ENCODE peak calls at places on chromosome 17, in five cellular contexts. One of them, this sample, is unnamed.

GRCh38 chr17:72143245-72143644 is 22.4 kb downstream of the SOX9 start:
- DNase-seq in CD4-positive, alpha-beta T cell: no peak
- DNase-seq in heart left ventricle: no peak
- DNase-seq in gastrocnemius medialis: no peak
- DNase-seq in GM06990: no peak
- DNase-seq in this sample: no peak

GRCh38 chr17:50352072-50352692 is 6.3 kb downstream of the XYLT2 start:
- DNase-seq in gastrocnemius medialis: no peak
- DNase-seq in heart left ventricle: peak
- DNase-seq in GM06990: no peak
- DNase-seq in CD4-positive, alpha-beta T cell: no peak
- DNase-seq in this sample: no peak

GRCh38 chr17:51860934-51861561 is 297.5 kb downstream of the CA10 start:
- DNase-seq in CD4-positive, alpha-beta T cell: no peak
- DNase-seq in gastrocnemius medialis: no peak
- DNase-seq in GM06990: no peak
- DNase-seq in heart left ventricle: no peak
- DNase-seq in this sample: no peak

GRCh38 chr17:14604920-14605599 is 304.2 kb downstream of the HS3ST3B1 start:
- DNase-seq in CD4-positive, alpha-beta T cell: no peak
- DNase-seq in heart left ventricle: peak
- DNase-seq in gastrocnemius medialis: no peak
- DNase-seq in GM06990: no peak
- DNase-seq in this sample: no peak

GRCh38 chr17:75524971-75525805 is at the start of gene LLGL2:
- DNase-seq in GM06990: peak
- DNase-seq in heart left ventricle: peak
- DNase-seq in gastrocnemius medialis: no peak
- DNase-seq in CD4-positive, alpha-beta T cell: peak
- DNase-seq in this sample: no peak

GRCh38 chr17:39652635-39653315 is 12.4 kb upstream of the TCAP start:
- DNase-seq in heart left ventricle: no peak
- DNase-seq in gastrocnemius medialis: no peak
- DNase-seq in GM06990: no peak
- DNase-seq in CD4-positive, alpha-beta T cell: no peak
- DNase-seq in this sample: no peak

GRCh38 chr17:4645642-4646041 is 4.2 kb upstream of the ALOX15 start:
- DNase-seq in CD4-positive, alpha-beta T cell: no peak
- DNase-seq in GM06990: no peak
- DNase-seq in heart left ventricle: no peak
- DNase-seq in gastrocnemius medialis: no peak
- DNase-seq in this sample: no peak

GRCh38 chr17:57874434-57875108 is 24.7 kb upstream of the MRPS23 start:
- DNase-seq in heart left ventricle: peak
- DNase-seq in GM06990: no peak
- DNase-seq in CD4-positive, alpha-beta T cell: no peak
- DNase-seq in gastrocnemius medialis: peak
- DNase-seq in this sample: peak

GRCh38 chr17:33218657-33219298 is 74.3 kb downstream of the ASIC2 start:
- DNase-seq in GM06990: no peak
- DNase-seq in gastrocnemius medialis: no peak
- DNase-seq in CD4-positive, alpha-beta T cell: no peak
- DNase-seq in heart left ventricle: no peak
- DNase-seq in this sample: no peak

GRCh38 chr17:80441133-80441578 is 26.2 kb downstream of the ENDOV start:
- DNase-seq in gastrocnemius medialis: no peak
- DNase-seq in GM06990: no peak
- DNase-seq in CD4-positive, alpha-beta T cell: peak
- DNase-seq in heart left ventricle: no peak
- DNase-seq in this sample: no peak

GRCh38 chr17:80883831-80884735 is 107.6 kb upstream of the CHMP6 start:
- DNase-seq in CD4-positive, alpha-beta T cell: no peak
- DNase-seq in GM06990: no peak
- DNase-seq in heart left ventricle: no peak
- DNase-seq in gastrocnemius medialis: no peak
- DNase-seq in this sample: no peak

GRCh38 chr17:58120195-58120822 is 27.9 kb upstream of the OR4D1 start:
- DNase-seq in gastrocnemius medialis: no peak
- DNase-seq in GM06990: no peak
- DNase-seq in CD4-positive, alpha-beta T cell: peak
- DNase-seq in heart left ventricle: peak
- DNase-seq in this sample: no peak

GRCh38 chr17:66537518-66537917 is 235.1 kb downstream of the PRKCA start:
- DNase-seq in gastrocnemius medialis: no peak
- DNase-seq in GM06990: no peak
- DNase-seq in heart left ventricle: no peak
- DNase-seq in CD4-positive, alpha-beta T cell: no peak
- DNase-seq in this sample: no peak

GRCh38 chr17:66535611-66536010 is 233.2 kb downstream of the PRKCA start:
- DNase-seq in gastrocnemius medialis: no peak
- DNase-seq in CD4-positive, alpha-beta T cell: no peak
- DNase-seq in heart left ventricle: no peak
- DNase-seq in GM06990: no peak
- DNase-seq in this sample: no peak

GRCh38 chr17:66538776-66539175 is 236.4 kb downstream of the PRKCA start:
- DNase-seq in gastrocnemius medialis: no peak
- DNase-seq in GM06990: no peak
- DNase-seq in CD4-positive, alpha-beta T cell: no peak
- DNase-seq in heart left ventricle: no peak
- DNase-seq in this sample: no peak

GRCh38 chr17:66531826-66532439 is 229.5 kb downstream of the PRKCA start:
- DNase-seq in gastrocnemius medialis: no peak
- DNase-seq in CD4-positive, alpha-beta T cell: no peak
- DNase-seq in heart left ventricle: no peak
- DNase-seq in GM06990: no peak
- DNase-seq in this sample: no peak

DNA sequence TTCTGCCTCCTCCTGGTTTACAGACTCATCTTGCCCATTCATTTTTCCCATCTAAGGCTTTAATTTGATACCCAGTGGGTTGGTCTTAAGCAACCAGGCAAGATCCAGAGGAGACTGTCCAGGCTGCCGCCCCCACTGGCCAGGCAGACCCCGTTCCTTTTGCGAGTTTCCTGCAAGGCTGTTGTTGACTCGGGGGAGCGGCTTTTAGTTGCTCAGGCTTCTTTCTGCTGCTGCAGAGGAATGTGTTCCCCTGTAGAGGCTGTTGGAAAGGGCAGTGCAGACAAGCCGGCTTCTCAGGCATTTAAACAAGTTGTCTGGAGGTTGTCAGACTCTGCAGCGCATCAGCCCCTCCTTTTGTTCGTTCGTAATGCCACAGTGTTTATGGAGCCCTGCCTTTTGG is 231.2 kb downstream of the PRKCA start:
- DNase-seq in GM06990: no peak
- DNase-seq in heart left ventricle: no peak
- DNase-seq in CD4-positive, alpha-beta T cell: no peak
- DNase-seq in gastrocnemius medialis: no peak
- DNase-seq in this sample: no peak
- TF ChIP-seq CTCF in GM06990: no peak
- TF ChIP-seq CTCF in heart left ventricle: no peak
- TF ChIP-seq CTCF in CD4-positive, alpha-beta T cell: no peak
- TF ChIP-seq CTCF in gastrocnemius medialis: no peak
- TF ChIP-seq CTCF in this sample: no peak

GRCh38 chr17:70621593-70621992 is 452.3 kb downstream of the KCNJ2 start:
- DNase-seq in GM06990: no peak
- DNase-seq in heart left ventricle: no peak
- DNase-seq in CD4-positive, alpha-beta T cell: no peak
- DNase-seq in gastrocnemius medialis: no peak
- DNase-seq in this sample: no peak

GRCh38 chr17:70624208-70624607 is 454.9 kb downstream of the KCNJ2 start:
- DNase-seq in heart left ventricle: no peak
- DNase-seq in CD4-positive, alpha-beta T cell: no peak
- DNase-seq in gastrocnemius medialis: no peak
- DNase-seq in GM06990: no peak
- DNase-seq in this sample: no peak

GRCh38 chr17:70622382-70623260 is 453.3 kb downstream of the KCNJ2 start:
- DNase-seq in CD4-positive, alpha-beta T cell: no peak
- DNase-seq in gastrocnemius medialis: no peak
- DNase-seq in GM06990: no peak
- DNase-seq in heart left ventricle: peak
- DNase-seq in this sample: no peak
- TF ChIP-seq CTCF in CD4-positive, alpha-beta T cell: no peak
- TF ChIP-seq CTCF in gastrocnemius medialis: peak
- TF ChIP-seq CTCF in GM06990: peak
- TF ChIP-seq CTCF in heart left ventricle: peak
- TF ChIP-seq CTCF in this sample: no peak

GRCh38 chr17:8991514-8992285 is 26.2 kb upstream of the PIK3R5 start:
- DNase-seq in gastrocnemius medialis: no peak
- DNase-seq in GM06990: no peak
- DNase-seq in CD4-positive, alpha-beta T cell: peak
- DNase-seq in heart left ventricle: peak
- DNase-seq in this sample: peak

GRCh38 chr17:8997994-8998628 is 23.2 kb upstream of the NTN1 start:
- DNase-seq in CD4-positive, alpha-beta T cell: peak
- DNase-seq in heart left ventricle: peak
- DNase-seq in GM06990: peak
- DNase-seq in gastrocnemius medialis: no peak
- DNase-seq in this sample: no peak

GRCh38 chr17:8995711-8996110 is 25.6 kb upstream of the NTN1 start:
- DNase-seq in heart left ventricle: no peak
- DNase-seq in GM06990: no peak
- DNase-seq in CD4-positive, alpha-beta T cell: no peak
- DNase-seq in gastrocnemius medialis: no peak
- DNase-seq in this sample: no peak

GRCh38 chr17:8994319-8994718 is 27.0 kb upstream of the NTN1 start:
- DNase-seq in GM06990: peak
- DNase-seq in gastrocnemius medialis: no peak
- DNase-seq in heart left ventricle: no peak
- DNase-seq in CD4-positive, alpha-beta T cell: peak
- DNase-seq in this sample: peak
- TF ChIP-seq CTCF in GM06990: peak
- TF ChIP-seq CTCF in gastrocnemius medialis: peak
- TF ChIP-seq CTCF in heart left ventricle: peak
- TF ChIP-seq CTCF in CD4-positive, alpha-beta T cell: no peak
- TF ChIP-seq CTCF in this sample: no peak

GRCh38 chr17:18323007-18323406 is 7.9 kb downstream of the SMCR8 start:
- DNase-seq in CD4-positive, alpha-beta T cell: no peak
- DNase-seq in heart left ventricle: no peak
- DNase-seq in gastrocnemius medialis: no peak
- DNase-seq in GM06990: no peak
- DNase-seq in this sample: no peak
- TF ChIP-seq CTCF in CD4-positive, alpha-beta T cell: no peak
- TF ChIP-seq CTCF in heart left ventricle: no peak
- TF ChIP-seq CTCF in gastrocnemius medialis: no peak
- TF ChIP-seq CTCF in GM06990: peak
- TF ChIP-seq CTCF in this sample: no peak

GRCh38 chr17:60599620-60600489 is at the start of gene PPM1D:
- DNase-seq in heart left ventricle: peak
- DNase-seq in CD4-positive, alpha-beta T cell: peak
- DNase-seq in GM06990: peak
- DNase-seq in gastrocnemius medialis: peak
- DNase-seq in this sample: peak
- TF ChIP-seq CTCF in heart left ventricle: no peak
- TF ChIP-seq CTCF in CD4-positive, alpha-beta T cell: no peak
- TF ChIP-seq CTCF in GM06990: no peak
- TF ChIP-seq CTCF in gastrocnemius medialis: no peak
- TF ChIP-seq CTCF in this sample: no peak

GRCh38 chr17:30093463-30094147 is 23.0 kb upstream of the NSRP1 start:
- DNase-seq in heart left ventricle: peak
- DNase-seq in GM06990: no peak
- DNase-seq in gastrocnemius medialis: no peak
- DNase-seq in CD4-positive, alpha-beta T cell: peak
- DNase-seq in this sample: no peak

GRCh38 chr17:30091166-30091670 is 25.4 kb upstream of the NSRP1 start:
- DNase-seq in gastrocnemius medialis: no peak
- DNase-seq in heart left ventricle: no peak
- DNase-seq in CD4-positive, alpha-beta T cell: no peak
- DNase-seq in GM06990: no peak
- DNase-seq in this sample: no peak

GRCh38 chr17:30091771-30092170 is 24.8 kb upstream of the NSRP1 start:
- DNase-seq in heart left ventricle: no peak
- DNase-seq in CD4-positive, alpha-beta T cell: no peak
- DNase-seq in GM06990: no peak
- DNase-seq in gastrocnemius medialis: no peak
- DNase-seq in this sample: no peak

GRCh38 chr17:30092886-30093285 is 23.7 kb upstream of the NSRP1 start:
- DNase-seq in CD4-positive, alpha-beta T cell: no peak
- DNase-seq in heart left ventricle: no peak
- DNase-seq in gastrocnemius medialis: no peak
- DNase-seq in GM06990: no peak
- DNase-seq in this sample: no peak

DNA sequence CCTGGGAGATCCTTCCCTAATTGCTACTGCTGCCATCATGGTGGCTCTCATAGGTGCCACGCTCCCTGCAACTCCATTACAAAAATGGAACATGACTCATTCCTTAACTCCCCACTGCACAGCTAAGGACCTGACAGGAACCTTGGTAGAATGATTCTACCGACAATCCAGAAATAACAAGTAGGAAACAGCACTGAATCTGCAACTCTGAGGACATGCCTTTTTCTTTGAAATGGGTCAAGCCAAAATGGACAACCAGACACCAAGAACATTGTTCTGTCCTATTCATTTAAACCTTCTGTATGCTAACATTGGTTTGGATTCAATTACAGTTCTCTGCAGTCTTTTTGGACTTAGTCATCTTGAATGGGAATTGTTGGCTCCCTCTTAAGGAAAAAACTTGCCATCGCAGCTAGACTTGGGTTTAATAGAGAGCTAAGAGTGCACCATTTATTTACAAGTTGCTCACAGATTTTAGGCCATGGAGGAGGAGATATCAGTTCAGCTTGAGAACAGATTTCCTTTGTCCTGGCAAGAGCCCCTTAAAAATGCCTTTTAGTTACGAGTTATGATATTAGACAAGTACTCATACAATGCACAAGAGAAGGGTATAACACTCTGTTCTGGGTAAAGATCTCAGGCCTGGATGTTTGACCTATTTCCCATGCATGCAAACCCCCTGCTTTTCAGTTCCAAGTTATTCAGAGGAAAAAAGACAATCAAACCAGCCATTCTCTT is 20.9 kb upstream of the NSRP1 start:
- DNase-seq in heart left ventricle: no peak
- DNase-seq in CD4-positive, alpha-beta T cell: no peak
- DNase-seq in gastrocnemius medialis: no peak
- DNase-seq in GM06990: peak
- DNase-seq in this sample: no peak
- TF ChIP-seq CTCF in heart left ventricle: peak
- TF ChIP-seq CTCF in CD4-positive, alpha-beta T cell: peak
- TF ChIP-seq CTCF in gastrocnemius medialis: no peak
- TF ChIP-seq CTCF in GM06990: peak
- TF ChIP-seq CTCF in this sample: no peak

DNA sequence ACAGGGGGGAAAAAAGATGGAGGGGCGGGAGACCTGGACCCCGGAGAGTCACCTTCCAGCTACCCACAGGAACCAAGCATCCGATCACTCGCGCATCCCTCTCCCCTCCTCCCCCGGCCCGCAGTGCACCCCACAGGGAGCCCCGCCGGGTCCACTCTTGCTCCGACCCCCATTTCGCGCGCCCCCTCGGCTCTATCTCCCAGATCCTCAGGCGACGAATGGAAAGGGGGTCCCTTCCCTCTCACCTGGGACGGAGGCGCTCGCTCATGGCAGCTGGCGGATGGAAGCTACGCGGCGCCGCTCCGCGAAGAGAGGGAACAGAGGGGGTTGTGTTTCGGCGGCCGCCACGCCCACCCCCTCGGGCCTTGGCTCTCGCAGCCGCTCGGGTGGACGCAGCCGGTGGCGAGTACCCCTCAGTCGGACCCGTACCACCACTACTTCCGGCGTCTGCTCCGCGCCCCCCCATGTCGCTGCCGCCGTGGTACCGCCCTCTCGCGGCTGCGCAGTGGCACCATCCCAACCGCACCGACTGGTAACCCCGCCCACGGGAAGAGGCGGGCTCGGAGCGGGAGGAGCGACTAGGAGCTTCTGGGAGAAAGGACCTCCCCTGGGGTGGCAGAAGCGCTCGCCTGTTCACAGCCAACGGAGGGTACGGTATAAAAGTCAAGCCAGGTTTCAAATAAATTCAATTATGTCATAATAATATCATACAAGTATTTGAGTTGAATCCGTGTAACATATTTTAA is 29.7 kb downstream of the CPSF4L start:
- DNase-seq in heart left ventricle: peak
- DNase-seq in gastrocnemius medialis: peak
- DNase-seq in CD4-positive, alpha-beta T cell: peak
- DNase-seq in GM06990: peak
- DNase-seq in this sample: peak
- TF ChIP-seq CTCF in heart left ventricle: peak
- TF ChIP-seq CTCF in gastrocnemius medialis: peak
- TF ChIP-seq CTCF in CD4-positive, alpha-beta T cell: no peak
- TF ChIP-seq CTCF in GM06990: no peak
- TF ChIP-seq CTCF in this sample: no peak

This sample was measured in omental fat pad.